ENCODE peak calls at places on chromosomes 3 and 15, in eight cellular contexts. E, D, U, B, Q, R, P and G are unnamed samples.

GRCh38 chr3:155995525-155996370 is 124.6 kb upstream of the KCNAB1 start:
- DNase-seq in E (peak), B (peak), U (no peak), P (no peak), Q (peak), D (no peak), R (peak), G (no peak)

GRCh38 chr15:40098489-40099261 is 10.0 kb downstream of the BMF start:
- DNase-seq in D (peak), U (peak), Q (peak), R (peak), B (peak), P (peak), E (peak), G (peak)

GRCh38 chr3:78969483-78969882 is 798.3 kb downstream of the ROBO1 start:
- DNase-seq in R (no peak), D (no peak), P (no peak), Q (no peak), U (peak), E (peak), B (no peak), G (no peak)

GRCh38 chr3:125624341-125624740 is 29.0 kb upstream of the OSBPL11 start:
- DNase-seq in R (no peak), B (no peak), U (no peak), Q (no peak), E (no peak), D (no peak), P (no peak), G (no peak)

GRCh38 chr3:141085331-141086047 is 34.3 kb downstream of the SPSB4 start:
- DNase-seq in B (no peak), Q (no peak), U (no peak), P (no peak), E (no peak), D (no peak), R (no peak), G (no peak)

GRCh38 chr15:101324513-101325177 is 29.6 kb upstream of the SNRPA1 start:
- DNase-seq in E (no peak), P (no peak), B (no peak), Q (no peak), D (no peak), U (no peak), R (no peak), G (no peak)

GRCh38 chr3:23301817-23302216 is 98.7 kb downstream of the UBE2E2 start:
- DNase-seq in U (no peak), B (no peak), D (no peak), R (no peak), P (no peak), Q (no peak), E (no peak), G (no peak)

GRCh38 chr3:67312205-67312604 is 314.1 kb downstream of the KBTBD8 start:
- DNase-seq in E (no peak), P (no peak), R (no peak), D (no peak), Q (no peak), U (no peak), B (no peak), G (no peak)

GRCh38 chr3:195876297-195877031 is 31.9 kb downstream of the TNK2 start:
- DNase-seq in U (no peak), Q (no peak), E (no peak), B (no peak), R (no peak), P (no peak), D (no peak), G (no peak)

GRCh38 chr3:46545695-46546630 is 20.1 kb downstream of the LRRC2 start:
- DNase-seq in B (no peak), D (no peak), R (no peak), U (no peak), E (no peak), P (no peak), Q (no peak), G (no peak)

GRCh38 chr3:34037263-34037662 is 238.8 kb downstream of the PDCD6IP start:
- DNase-seq in E (no peak), D (no peak), U (no peak), P (no peak), R (no peak), B (no peak), Q (no peak), G (no peak)

GRCh38 chr15:44812029-44812517 is 75.7 kb downstream of the TRIM69 start:
- DNase-seq in P (no peak), U (no peak), B (no peak), R (no peak), D (no peak), E (no peak), Q (peak), G (no peak)

GRCh38 chr3:64190517-64191515 is 34.5 kb downstream of the PRICKLE2 start:
- DNase-seq in E (peak), D (no peak), P (no peak), B (no peak), U (no peak), R (peak), Q (no peak), G (no peak)

GRCh38 chr3:27840807-27841594 is 118.9 kb upstream of the EOMES start:
- DNase-seq in U (no peak), B (no peak), Q (no peak), D (no peak), R (no peak), E (no peak), P (no peak), G (no peak)

GRCh38 chr3:4533489-4534443 is 40.6 kb downstream of the ITPR1 start:
- DNase-seq in D (no peak), R (no peak), Q (peak), P (no peak), B (no peak), E (no peak), U (no peak), G (peak)